ENCODE peak calls at places on chromosomes 5 and 9, in four cellular contexts. Q, M, Y and P are unnamed samples.

GRCh38 chr5:33281507-33281906 is 159.3 kb upstream of the TARS1 start:
- DNase-seq in Q (no peak), M (no peak), Y (no peak), P (no peak)

GRCh38 chr5:91090995-91091394 is 292.1 kb downstream of the ARRDC3 start:
- DNase-seq in Q (no peak), M (no peak), Y (no peak), P (no peak)

GRCh38 chr5:107766439-107766838 is 95.7 kb upstream of the EFNA5 start:
- DNase-seq in Q (no peak), M (no peak), Y (no peak), P (no peak)

GRCh38 chr9:91029621-91030361 is 228.2 kb downstream of the SYK start:
- DNase-seq in Q (no peak), M (no peak), Y (no peak), P (no peak)

GRCh38 chr5:173316463-173317020 is 11.7 kb downstream of the STC2 start:
- DNase-seq in Q (no peak), M (no peak), Y (no peak), P (no peak)

GRCh38 chr9:21031091-21031817 is at the start of gene HACD4:
- DNase-seq in Q (peak; percentile 27), M (peak; percentile 68), Y (no peak), P (peak; percentile 78)

GRCh38 chr9:88998506-88998905 is 7.2 kb downstream of the S1PR3 start:
- DNase-seq in Q (no peak), M (no peak), Y (no peak), P (no peak)

GRCh38 chr5:176420972-176421544 is 4.7 kb upstream of the CLTB start:
- DNase-seq in Q (no peak), M (no peak), Y (no peak), P (no peak)

GRCh38 chr9:71748280-71748743 is 20.0 kb downstream of the CEMIP2 start:
- DNase-seq in Q (no peak), M (no peak), Y (no peak), P (no peak)

GRCh38 chr9:131112374-131113159 is 12.8 kb upstream of the NUP214 start:
- DNase-seq in Q (no peak), M (no peak), Y (no peak), P (no peak)
- TF ChIP-seq TAF1 in Q (no peak), M (no peak), Y (no peak), P (no peak)

DNA sequence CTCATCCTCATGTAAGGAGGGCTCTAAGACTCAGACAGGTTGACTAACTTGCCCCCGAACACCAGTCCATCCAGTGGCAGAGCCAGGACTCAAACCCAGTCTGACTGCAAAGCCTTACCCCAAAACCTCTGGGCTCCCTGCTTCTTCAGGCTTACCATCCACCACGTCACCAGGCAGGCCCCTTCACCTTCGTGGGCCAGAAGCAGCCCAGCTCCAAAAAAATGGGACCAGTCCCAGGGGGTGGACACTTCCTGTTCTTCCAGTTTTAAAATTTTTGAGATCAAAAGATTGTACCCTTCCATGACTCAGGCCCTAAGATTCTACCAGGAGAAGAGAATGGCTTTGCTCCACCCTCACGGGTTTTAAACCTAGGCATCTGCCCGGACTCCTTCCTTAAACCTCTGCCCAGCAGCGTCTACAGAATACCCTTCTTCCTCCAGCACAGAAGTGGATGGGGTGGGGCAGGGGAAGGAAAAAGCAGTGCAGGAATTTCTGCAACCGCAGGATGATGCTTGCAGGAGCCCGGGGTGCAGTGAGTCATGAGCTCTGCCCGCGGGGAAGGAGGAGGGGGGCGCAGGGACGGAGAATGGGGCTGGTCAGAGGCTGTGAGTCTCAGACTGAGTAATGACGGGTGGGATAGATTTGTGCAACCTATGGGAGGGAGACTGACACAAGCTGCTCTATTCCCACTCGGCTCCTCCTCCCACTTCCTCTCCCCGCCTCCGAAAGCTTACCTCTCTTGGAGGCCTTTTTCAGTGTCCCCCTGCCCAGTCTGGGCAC is 50.4 kb upstream of the STXBP1 start:
- DNase-seq in Q (no peak), M (no peak), Y (no peak), P (no peak)
- H3K4me1 ChIP-seq in Q (no peaks in the 10 kb centered on the region), M (peaks cover 63% of the 10 kb centered on the region), Y (peaks cover 56% of the 10 kb centered on the region), P (peaks cover 21% of the 10 kb centered on the region)

DNA sequence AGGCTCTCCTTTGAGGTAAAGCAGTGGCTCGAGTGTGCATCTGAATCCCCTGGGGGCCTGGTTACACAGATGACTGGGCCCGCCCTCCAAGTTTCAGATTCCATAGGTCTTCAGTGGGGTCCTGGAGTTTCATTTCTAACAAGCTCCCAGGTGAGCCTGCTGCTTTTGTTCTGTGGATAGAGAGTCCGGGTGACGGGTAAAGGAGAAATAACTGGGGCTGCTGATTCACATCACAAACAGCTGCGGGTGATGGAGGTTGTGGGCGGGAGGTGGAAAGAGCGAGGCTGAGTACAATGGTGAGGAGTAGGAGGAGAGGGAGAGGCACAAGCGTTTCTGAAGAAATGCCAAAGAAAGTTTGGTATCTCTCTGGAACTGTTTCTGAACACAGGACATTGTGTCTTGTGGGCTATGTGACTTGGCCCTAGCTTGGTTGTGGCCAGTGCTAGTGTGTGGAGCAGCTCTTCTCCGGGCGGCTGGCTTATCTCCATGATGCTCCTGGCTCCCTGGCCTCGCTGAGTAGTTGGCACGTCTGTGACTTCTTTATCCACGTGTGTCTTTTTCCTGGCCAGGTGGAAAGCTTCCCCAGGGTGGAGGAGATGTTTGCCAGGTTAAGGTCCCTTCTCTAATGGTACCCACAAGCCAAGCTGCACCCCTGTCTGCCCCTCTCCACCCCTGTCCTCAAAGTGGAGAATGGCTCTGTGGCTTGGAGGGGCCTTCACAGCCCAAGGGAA is 61.7 kb downstream of the HSPA4 start:
- DNase-seq in Q (no peak), M (no peak), Y (no peak), P (peak; percentile 39)
- TF ChIP-seq TAF1 in Q (no peak), M (no peak), Y (no peak), P (no peak)

DNA sequence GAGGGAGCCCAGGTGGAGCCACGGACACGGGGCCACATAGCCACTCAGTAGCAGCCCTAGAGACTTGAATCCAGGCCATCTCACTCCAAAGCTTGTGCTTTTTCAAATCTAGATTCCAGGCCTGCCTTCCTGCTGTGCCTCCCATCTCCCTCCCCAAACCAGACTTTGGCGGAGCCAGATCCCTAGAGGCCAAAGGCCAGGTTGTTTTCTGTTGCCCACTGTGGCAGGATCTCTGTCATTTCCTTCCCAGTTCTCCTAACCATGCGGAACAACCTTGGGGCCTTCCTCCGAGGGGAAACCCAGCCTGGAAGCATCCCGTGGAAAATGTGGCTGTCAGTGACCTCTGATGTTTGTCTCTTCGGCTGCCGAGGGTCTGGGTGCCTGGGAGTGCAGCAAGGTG is 16.4 kb upstream of the RPS14 start:
- DNase-seq in Q (no peak), M (no peak), Y (no peak), P (no peak)
- H3K4me1 ChIP-seq in Q (peaks cover 11% of the 10 kb centered on the region), M (peaks cover 23% of the 10 kb centered on the region), Y (peaks cover 43% of the 10 kb centered on the region), P (peaks cover 20% of the 10 kb centered on the region)

DNA sequence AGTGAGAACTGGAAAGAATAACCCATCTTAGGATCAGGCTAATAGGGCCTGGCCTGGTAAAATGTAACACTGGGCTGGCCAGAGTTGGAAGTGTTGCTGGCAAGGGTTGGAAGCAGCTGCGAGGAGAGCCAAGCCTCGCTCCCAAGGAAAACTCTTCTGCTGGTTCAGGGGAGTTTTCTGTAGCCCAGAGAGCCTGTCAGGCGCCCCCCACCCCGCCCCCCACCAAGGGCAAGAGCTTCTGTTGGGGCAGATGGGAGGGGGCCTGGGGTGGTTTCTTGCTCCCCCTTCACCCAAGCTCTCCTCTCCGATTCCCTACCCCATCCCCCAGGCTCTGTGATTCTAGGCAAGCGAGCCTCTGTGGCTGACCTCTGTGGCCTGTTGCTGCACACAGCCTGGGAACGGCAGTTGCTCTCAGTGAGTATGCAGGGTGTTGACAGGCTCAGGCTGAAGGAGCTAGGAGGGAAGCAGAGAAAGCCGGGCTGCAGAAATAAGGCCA is 547.8 kb downstream of the CCDC171 start:
- DNase-seq in Q (no peak), M (no peak), Y (no peak), P (no peak)
- TF ChIP-seq TAF1 in Q (no peak), M (no peak), Y (no peak), P (no peak)